ENCODE peak calls at places on chromosomes 11 and 22, in six cellular contexts. Z is cardiac muscle cell; H is IMR-90; O is Calu3; I is B cell; V is CD4-positive, alpha-beta T cell. Y is an unnamed sample.

GRCh38 chr22:35569916-35570315 is 29.3 kb downstream of the RASD2 start:
- DNase-seq in Z (no peak), H (no peak), O (no peak), I (no peak), V (no peak), Y (no peak)

GRCh38 chr11:64762277-64762915 is 2.6 kb upstream of the PYGM start:
- DNase-seq in Z (no peak), H (no peak), O (no peak), I (peak), V (no peak), Y (peak)

GRCh38 chr11:16469968-16470367 is 113.6 kb upstream of the SOX6 start:
- DNase-seq in Z (no peak), H (no peak), O (no peak), I (no peak), V (no peak), Y (no peak)

GRCh38 chr11:129209891-129210830 is 18.0 kb upstream of the ARHGAP32 start:
- DNase-seq in Z (peak), H (no peak), O (no peak), I (no peak), V (no peak), Y (no peak)

GRCh38 chr22:31861226-31861840 is 83.0 kb upstream of the YWHAH start:
- DNase-seq in Z (no peak), H (peak), O (no peak), I (no peak), V (no peak), Y (no peak)

GRCh38 chr11:133636686-133637085 is 104.4 kb upstream of the OPCML start:
- DNase-seq in Z (no peak), H (no peak), O (no peak), I (no peak), V (no peak), Y (no peak)

GRCh38 chr11:87878373-87878779 is 296.9 kb downstream of the RAB38 start:
- DNase-seq in Z (peak), H (peak), O (peak), I (no peak), V (no peak), Y (no peak)

GRCh38 chr11:57515332-57516060 is at the start of gene SLC43A1:
- DNase-seq in Z (peak), H (peak), O (peak), I (peak), V (no peak), Y (peak)

GRCh38 chr11:72741429-72741833 is 10.8 kb downstream of the ARAP1 start:
- DNase-seq in Z (no peak), H (no peak), O (no peak), I (no peak), V (no peak), Y (no peak)

GRCh38 chr11:77467993-77468392 is 5.9 kb downstream of the PAK1 start:
- DNase-seq in Z (peak), H (no peak), O (no peak), I (no peak), V (no peak), Y (no peak)

GRCh38 chr11:70063555-70063954 is 14.6 kb upstream of the ANO1 start:
- DNase-seq in Z (no peak), H (no peak), O (no peak), I (no peak), V (no peak), Y (no peak)

DNA sequence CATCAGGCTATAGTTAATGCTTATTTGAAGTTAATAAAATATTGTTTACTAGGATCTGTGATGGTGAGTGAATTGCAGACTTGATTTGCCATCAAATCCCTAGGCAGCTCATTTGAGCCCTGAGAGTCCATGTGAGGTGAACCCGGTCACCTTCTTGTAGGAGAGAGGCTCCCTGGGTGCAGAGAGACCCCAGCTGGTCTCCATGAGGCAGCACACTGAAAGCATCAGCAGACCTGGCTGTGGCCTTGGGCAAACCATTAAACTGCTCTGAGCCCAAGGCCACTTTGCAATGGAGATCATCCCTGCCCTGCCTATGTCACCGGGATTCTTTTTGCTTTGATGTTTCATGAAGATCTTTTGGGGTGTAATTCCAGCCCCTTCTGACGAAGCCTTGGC is 125.2 kb downstream of the MICAL2 start:
- DNase-seq in Z (peak), H (peak), O (no peak), I (no peak), V (no peak), Y (no peak)
- TF ChIP-seq CTCF in Z (peak), H (peak), O (no peak), I (no peak), V (no peak), Y (no peak)

GRCh38 chr11:79102821-79103220 is 338.0 kb downstream of the TENM4 start:
- DNase-seq in Z (no peak), H (no peak), O (no peak), I (no peak), V (no peak), Y (no peak)

GRCh38 chr11:79097279-79097875 is 343.5 kb downstream of the TENM4 start:
- DNase-seq in Z (peak), H (no peak), O (no peak), I (no peak), V (no peak), Y (no peak)

GRCh38 chr11:79101736-79102135 is 339.1 kb downstream of the TENM4 start:
- DNase-seq in Z (no peak), H (no peak), O (no peak), I (no peak), V (no peak), Y (no peak)

GRCh38 chr11:79098096-79098495 is 342.7 kb downstream of the TENM4 start:
- DNase-seq in Z (no peak), H (no peak), O (no peak), I (no peak), V (no peak), Y (no peak)

GRCh38 chr11:79100093-79100704 is 340.6 kb downstream of the TENM4 start:
- DNase-seq in Z (peak), H (peak), O (peak), I (peak), V (no peak), Y (peak)
- TF ChIP-seq CTCF in Z (peak), H (peak), O (peak), I (peak), V (no peak), Y (peak)

DNA sequence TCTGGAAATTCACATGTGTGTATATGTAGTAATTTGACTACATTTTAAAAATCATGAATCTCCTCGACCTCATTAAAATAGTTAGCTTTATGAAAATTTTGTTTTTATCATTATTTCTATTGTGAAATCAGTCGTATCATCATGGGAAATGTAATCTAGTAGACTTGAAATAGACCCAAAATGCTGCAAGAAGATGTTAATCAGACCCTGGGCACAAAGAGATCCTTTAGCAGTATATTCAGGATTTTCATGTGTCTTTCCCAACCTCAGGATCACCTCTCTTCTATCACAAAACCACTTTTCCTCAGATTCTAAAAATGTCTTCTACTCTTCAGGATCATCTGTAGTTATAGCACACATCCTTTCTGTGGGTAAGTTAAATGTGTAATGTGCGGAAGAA is 74.9 kb upstream of the ADSL start:
- DNase-seq in Z (no peak), H (no peak), O (no peak), I (no peak), V (no peak), Y (no peak)
- TF ChIP-seq CTCF in Z (no peak), H (no peak), O (no peak), I (no peak), V (no peak), Y (no peak)

GRCh38 chr22:36991220-36991619 is 28.0 kb downstream of the TST start:
- DNase-seq in Z (no peak), H (no peak), O (no peak), I (no peak), V (no peak), Y (no peak)

GRCh38 chr22:36985490-36985889 is 33.8 kb downstream of the TST start:
- DNase-seq in Z (no peak), H (no peak), O (no peak), I (no peak), V (no peak), Y (no peak)

GRCh38 chr22:36982136-36982535 is 37.1 kb downstream of the TST start:
- DNase-seq in Z (no peak), H (no peak), O (no peak), I (no peak), V (no peak), Y (no peak)

GRCh38 chr22:36988075-36988474 is 31.2 kb downstream of the TST start:
- DNase-seq in Z (no peak), H (no peak), O (no peak), I (no peak), V (no peak), Y (no peak)

DNA sequence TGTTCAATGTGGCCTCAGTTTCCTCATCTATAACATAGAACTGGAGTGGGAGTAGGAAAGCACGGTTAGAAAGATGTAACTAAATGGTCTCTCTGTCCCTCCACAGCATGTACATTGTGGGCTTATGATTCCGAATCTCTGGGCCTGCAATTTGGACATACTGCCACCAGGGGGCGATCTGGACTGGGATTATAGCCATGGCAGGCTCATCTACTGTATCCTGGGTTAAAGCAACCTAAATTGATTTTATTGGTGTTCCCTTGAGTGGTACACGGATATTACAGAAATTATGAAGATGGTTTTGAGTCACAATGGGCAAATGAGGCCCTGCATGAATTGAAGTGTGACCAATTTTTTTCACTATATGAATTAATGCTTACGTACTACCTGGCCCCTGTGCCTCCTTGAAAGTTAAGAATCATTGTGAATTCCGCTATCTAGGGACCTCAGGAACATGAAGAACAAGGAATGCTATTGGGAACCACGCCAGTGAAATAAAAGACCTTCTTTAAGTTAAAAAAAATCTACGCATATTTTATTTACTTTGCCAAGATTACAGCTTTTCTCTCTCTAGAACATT is 32.9 kb downstream of the TST start:
- DNase-seq in Z (no peak), H (no peak), O (peak), I (no peak), V (no peak), Y (no peak)
- TF ChIP-seq CTCF in Z (peak), H (peak), O (peak), I (peak), V (peak), Y (peak)

GRCh38 chr22:27903805-27904473 is 15.1 kb downstream of the PITPNB start:
- DNase-seq in Z (peak), H (no peak), O (no peak), I (no peak), V (no peak), Y (no peak)
- TF ChIP-seq CTCF in Z (no peak), H (no peak), O (no peak), I (no peak), V (no peak), Y (no peak)

GRCh38 chr22:49360746-49361145 is 466.9 kb downstream of the BRD1 start:
- DNase-seq in Z (no peak), H (no peak), O (no peak), I (no peak), V (no peak), Y (no peak)
- TF ChIP-seq CTCF in Z (no peak), H (no peak), O (no peak), I (no peak), V (no peak), Y (no peak)

GRCh38 chr22:48576333-48577013 is 1251.2 kb downstream of the BRD1 start:
- DNase-seq in Z (no peak), H (no peak), O (no peak), I (no peak), V (no peak), Y (no peak)

GRCh38 chr22:48578138-48579034 is 1249.3 kb downstream of the BRD1 start:
- DNase-seq in Z (no peak), H (no peak), O (no peak), I (no peak), V (no peak), Y (no peak)

GRCh38 chr22:48575567-48576332 is 1251.9 kb downstream of the BRD1 start:
- DNase-seq in Z (no peak), H (no peak), O (no peak), I (no peak), V (no peak), Y (no peak)

GRCh38 chr22:48577691-48578090 is 1250.0 kb downstream of the BRD1 start:
- DNase-seq in Z (no peak), H (no peak), O (no peak), I (no peak), V (no peak), Y (no peak)

GRCh38 chr22:48577014-48577690 is 1250.5 kb downstream of the BRD1 start:
- DNase-seq in Z (no peak), H (no peak), O (no peak), I (no peak), V (no peak), Y (no peak)
- TF ChIP-seq CTCF in Z (no peak), H (no peak), O (no peak), I (no peak), V (no peak), Y (no peak)

GRCh38 chr11:122709042-122709760 is 53.7 kb downstream of the UBASH3B start:
- DNase-seq in Z (peak), H (peak), O (peak), I (no peak), V (no peak), Y (no peak)

GRCh38 chr11:122714021-122714420 is 58.5 kb downstream of the UBASH3B start:
- DNase-seq in Z (no peak), H (no peak), O (no peak), I (peak), V (no peak), Y (peak)

GRCh38 chr11:122714484-122714883 is 59.0 kb downstream of the UBASH3B start:
- DNase-seq in Z (no peak), H (no peak), O (no peak), I (peak), V (no peak), Y (no peak)

GRCh38 chr11:122711362-122711761 is 55.8 kb downstream of the UBASH3B start:
- DNase-seq in Z (no peak), H (no peak), O (no peak), I (no peak), V (no peak), Y (no peak)

GRCh38 chr11:122711831-122712378 is 56.4 kb downstream of the UBASH3B start:
- DNase-seq in Z (peak), H (no peak), O (no peak), I (no peak), V (no peak), Y (no peak)
- TF ChIP-seq CTCF in Z (peak), H (peak), O (no peak), I (no peak), V (no peak), Y (peak)

DNA sequence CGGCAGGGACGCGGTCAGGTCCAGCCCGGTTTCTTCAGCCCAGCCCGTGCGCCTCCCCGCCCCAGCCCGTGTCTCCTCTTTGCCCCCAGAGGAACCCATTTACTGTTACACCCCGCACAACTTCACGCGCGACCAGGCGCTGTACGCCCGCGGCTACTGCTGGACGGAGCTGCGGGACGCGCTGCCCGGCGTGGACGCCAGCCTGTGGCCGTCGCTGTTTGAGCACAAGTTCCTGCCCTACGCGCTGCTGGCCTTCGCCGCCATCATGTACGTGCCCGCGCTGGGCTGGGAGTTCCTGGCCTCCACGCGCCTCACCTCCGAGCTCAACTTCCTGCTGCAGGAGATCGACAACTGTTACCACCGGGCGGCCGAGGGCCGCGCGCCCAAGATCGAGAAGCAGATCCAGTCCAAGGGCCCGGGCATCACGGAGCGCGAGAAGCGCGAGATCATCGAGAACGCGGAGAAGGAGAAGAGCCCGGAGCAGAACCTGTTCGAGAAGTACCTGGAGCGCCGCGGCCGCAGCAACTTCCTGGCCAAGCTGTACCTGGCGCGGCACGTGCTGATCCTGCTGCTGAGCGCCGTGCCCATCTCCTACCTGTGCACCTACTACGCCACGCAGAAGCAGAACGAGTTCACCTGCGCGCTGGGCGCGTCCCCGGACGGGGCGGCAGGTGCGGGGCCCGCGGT is 6.5 kb downstream of the PANX2 start:
- DNase-seq in Z (no peak), H (no peak), O (no peak), I (no peak), V (no peak), Y (no peak)
- TF ChIP-seq CTCF in Z (no peak), H (no peak), O (no peak), I (no peak), V (no peak), Y (no peak)

GRCh38 chr11:5937868-5938602 is 4.0 kb upstream of the OR56A3 start:
- DNase-seq in Z (no peak), H (no peak), O (no peak), I (no peak), V (no peak), Y (no peak)
- TF ChIP-seq CTCF in Z (no peak), H (no peak), O (no peak), I (no peak), V (no peak), Y (no peak)

Y was measured in GM10248.